ENCODE peak calls at places on chromosomes 2 and 18, in nine cellular contexts. One of them, this sample, is unnamed.

GRCh38 chr2:158828378-158829136 is 33.4 kb downstream of the DAPL1 start:
- DNase-seq in fibroblast of mammary gland: no peak
- DNase-seq in SK-MEL-5: no peak
- DNase-seq in stimulated activated naive B cell treated with anti-CD40 and anti-IgM and Interleukin-4, amounts not matched to agents 10 μg/mL and 1 μg/mL and 100 μg/mL, for 72 hours: no peak
- DNase-seq in prostate gland: peak; percentile 39
- DNase-seq in effector memory CD8-positive, alpha-beta T cell: no peak
- DNase-seq in stimulated activated CD4-positive, alpha-beta T cell treated with anti-CD3 and anti-CD28 coated beads, Interleukin-2, amount 100 ng/mL, for 24 hours: no peak
- DNase-seq in T-helper 9 cell: no peak
- DNase-seq in AML-193: no peak
- DNase-seq in this sample: no peak

GRCh38 chr18:59646946-59647307 is 50.3 kb downstream of the CCBE1 start:
- DNase-seq in T-helper 9 cell: no peak
- DNase-seq in SK-MEL-5: no peak
- DNase-seq in effector memory CD8-positive, alpha-beta T cell: no peak
- DNase-seq in prostate gland: no peak
- DNase-seq in fibroblast of mammary gland: no peak
- DNase-seq in stimulated activated CD4-positive, alpha-beta T cell treated with anti-CD3 and anti-CD28 coated beads, Interleukin-2, amount 100 ng/mL, for 24 hours: no peak
- DNase-seq in AML-193: no peak
- DNase-seq in stimulated activated naive B cell treated with anti-CD40 and anti-IgM and Interleukin-4, amounts not matched to agents 10 μg/mL and 1 μg/mL and 100 μg/mL, for 72 hours: no peak
- DNase-seq in this sample: no peak

GRCh38 chr2:40401896-40402295 is 50.0 kb downstream of the SLC8A1 start:
- DNase-seq in stimulated activated naive B cell treated with anti-CD40 and anti-IgM and Interleukin-4, amounts not matched to agents 10 μg/mL and 1 μg/mL and 100 μg/mL, for 72 hours: no peak
- DNase-seq in effector memory CD8-positive, alpha-beta T cell: no peak
- DNase-seq in AML-193: no peak
- DNase-seq in prostate gland: no peak
- DNase-seq in stimulated activated CD4-positive, alpha-beta T cell treated with anti-CD3 and anti-CD28 coated beads, Interleukin-2, amount 100 ng/mL, for 24 hours: no peak
- DNase-seq in fibroblast of mammary gland: peak; percentile 95
- DNase-seq in SK-MEL-5: no peak
- DNase-seq in T-helper 9 cell: no peak
- DNase-seq in this sample: peak; percentile 7

GRCh38 chr2:57937456-57937855 is 109.2 kb upstream of the VRK2 start:
- DNase-seq in fibroblast of mammary gland: no peak
- DNase-seq in effector memory CD8-positive, alpha-beta T cell: no peak
- DNase-seq in AML-193: no peak
- DNase-seq in stimulated activated naive B cell treated with anti-CD40 and anti-IgM and Interleukin-4, amounts not matched to agents 10 μg/mL and 1 μg/mL and 100 μg/mL, for 72 hours: no peak
- DNase-seq in T-helper 9 cell: no peak
- DNase-seq in SK-MEL-5: no peak
- DNase-seq in prostate gland: no peak
- DNase-seq in stimulated activated CD4-positive, alpha-beta T cell treated with anti-CD3 and anti-CD28 coated beads, Interleukin-2, amount 100 ng/mL, for 24 hours: no peak
- DNase-seq in this sample: no peak

GRCh38 chr2:197008229-197008628 is 81.7 kb upstream of the PGAP1 start:
- DNase-seq in T-helper 9 cell: no peak
- DNase-seq in stimulated activated CD4-positive, alpha-beta T cell treated with anti-CD3 and anti-CD28 coated beads, Interleukin-2, amount 100 ng/mL, for 24 hours: no peak
- DNase-seq in effector memory CD8-positive, alpha-beta T cell: no peak
- DNase-seq in AML-193: no peak
- DNase-seq in stimulated activated naive B cell treated with anti-CD40 and anti-IgM and Interleukin-4, amounts not matched to agents 10 μg/mL and 1 μg/mL and 100 μg/mL, for 72 hours: no peak
- DNase-seq in fibroblast of mammary gland: peak; percentile 63
- DNase-seq in prostate gland: no peak
- DNase-seq in SK-MEL-5: peak; percentile 22
- DNase-seq in this sample: no peak

GRCh38 chr2:150526827-150527226 is 39.4 kb upstream of the RND3 start:
- DNase-seq in prostate gland: peak; percentile 24
- DNase-seq in effector memory CD8-positive, alpha-beta T cell: no peak
- DNase-seq in T-helper 9 cell: no peak
- DNase-seq in fibroblast of mammary gland: peak; percentile 92
- DNase-seq in AML-193: no peak
- DNase-seq in SK-MEL-5: peak; percentile 48
- DNase-seq in stimulated activated naive B cell treated with anti-CD40 and anti-IgM and Interleukin-4, amounts not matched to agents 10 μg/mL and 1 μg/mL and 100 μg/mL, for 72 hours: no peak
- DNase-seq in stimulated activated CD4-positive, alpha-beta T cell treated with anti-CD3 and anti-CD28 coated beads, Interleukin-2, amount 100 ng/mL, for 24 hours: no peak
- DNase-seq in this sample: no peak

GRCh38 chr2:191488135-191488534 is 189.8 kb upstream of the NABP1 start:
- DNase-seq in stimulated activated CD4-positive, alpha-beta T cell treated with anti-CD3 and anti-CD28 coated beads, Interleukin-2, amount 100 ng/mL, for 24 hours: no peak
- DNase-seq in effector memory CD8-positive, alpha-beta T cell: no peak
- DNase-seq in stimulated activated naive B cell treated with anti-CD40 and anti-IgM and Interleukin-4, amounts not matched to agents 10 μg/mL and 1 μg/mL and 100 μg/mL, for 72 hours: no peak
- DNase-seq in SK-MEL-5: no peak
- DNase-seq in prostate gland: no peak
- DNase-seq in fibroblast of mammary gland: no peak
- DNase-seq in AML-193: no peak
- DNase-seq in T-helper 9 cell: no peak
- DNase-seq in this sample: no peak

GRCh38 chr2:119333833-119334232 is 32.8 kb downstream of the C2orf76 start:
- DNase-seq in fibroblast of mammary gland: no peak
- DNase-seq in effector memory CD8-positive, alpha-beta T cell: no peak
- DNase-seq in prostate gland: no peak
- DNase-seq in stimulated activated naive B cell treated with anti-CD40 and anti-IgM and Interleukin-4, amounts not matched to agents 10 μg/mL and 1 μg/mL and 100 μg/mL, for 72 hours: no peak
- DNase-seq in AML-193: no peak
- DNase-seq in SK-MEL-5: no peak
- DNase-seq in T-helper 9 cell: no peak
- DNase-seq in stimulated activated CD4-positive, alpha-beta T cell treated with anti-CD3 and anti-CD28 coated beads, Interleukin-2, amount 100 ng/mL, for 24 hours: no peak
- DNase-seq in this sample: no peak

GRCh38 chr18:53909668-53910067 is 314.8 kb downstream of the MBD2 start:
- DNase-seq in prostate gland: peak; percentile 5
- DNase-seq in AML-193: no peak
- DNase-seq in stimulated activated naive B cell treated with anti-CD40 and anti-IgM and Interleukin-4, amounts not matched to agents 10 μg/mL and 1 μg/mL and 100 μg/mL, for 72 hours: no peak
- DNase-seq in SK-MEL-5: peak; percentile 62
- DNase-seq in fibroblast of mammary gland: peak; percentile 59
- DNase-seq in T-helper 9 cell: no peak
- DNase-seq in stimulated activated CD4-positive, alpha-beta T cell treated with anti-CD3 and anti-CD28 coated beads, Interleukin-2, amount 100 ng/mL, for 24 hours: no peak
- DNase-seq in effector memory CD8-positive, alpha-beta T cell: no peak
- DNase-seq in this sample: peak; percentile 69

GRCh38 chr2:12169721-12170120 is 423.3 kb downstream of the LPIN1 start:
- DNase-seq in stimulated activated CD4-positive, alpha-beta T cell treated with anti-CD3 and anti-CD28 coated beads, Interleukin-2, amount 100 ng/mL, for 24 hours: peak; percentile 14
- DNase-seq in effector memory CD8-positive, alpha-beta T cell: no peak
- DNase-seq in AML-193: no peak
- DNase-seq in stimulated activated naive B cell treated with anti-CD40 and anti-IgM and Interleukin-4, amounts not matched to agents 10 μg/mL and 1 μg/mL and 100 μg/mL, for 72 hours: no peak
- DNase-seq in fibroblast of mammary gland: peak; percentile 32
- DNase-seq in SK-MEL-5: peak; percentile 100
- DNase-seq in prostate gland: no peak
- DNase-seq in T-helper 9 cell: no peak
- DNase-seq in this sample: no peak

GRCh38 chr2:66802877-66803276 is 368.0 kb downstream of the MEIS1 start:
- DNase-seq in stimulated activated naive B cell treated with anti-CD40 and anti-IgM and Interleukin-4, amounts not matched to agents 10 μg/mL and 1 μg/mL and 100 μg/mL, for 72 hours: no peak
- DNase-seq in stimulated activated CD4-positive, alpha-beta T cell treated with anti-CD3 and anti-CD28 coated beads, Interleukin-2, amount 100 ng/mL, for 24 hours: no peak
- DNase-seq in AML-193: no peak
- DNase-seq in prostate gland: no peak
- DNase-seq in fibroblast of mammary gland: no peak
- DNase-seq in effector memory CD8-positive, alpha-beta T cell: no peak
- DNase-seq in T-helper 9 cell: no peak
- DNase-seq in SK-MEL-5: peak; percentile 42
- DNase-seq in this sample: no peak

GRCh38 chr2:98870516-98871158 is 65.4 kb downstream of the CRACDL start:
- DNase-seq in SK-MEL-5: no peak
- DNase-seq in T-helper 9 cell: no peak
- DNase-seq in stimulated activated naive B cell treated with anti-CD40 and anti-IgM and Interleukin-4, amounts not matched to agents 10 μg/mL and 1 μg/mL and 100 μg/mL, for 72 hours: no peak
- DNase-seq in prostate gland: no peak
- DNase-seq in AML-193: no peak
- DNase-seq in stimulated activated CD4-positive, alpha-beta T cell treated with anti-CD3 and anti-CD28 coated beads, Interleukin-2, amount 100 ng/mL, for 24 hours: no peak
- DNase-seq in fibroblast of mammary gland: no peak
- DNase-seq in effector memory CD8-positive, alpha-beta T cell: no peak
- DNase-seq in this sample: no peak

GRCh38 chr2:219886615-219887014 is 259.2 kb downstream of the SLC4A3 start:
- DNase-seq in stimulated activated CD4-positive, alpha-beta T cell treated with anti-CD3 and anti-CD28 coated beads, Interleukin-2, amount 100 ng/mL, for 24 hours: no peak
- DNase-seq in T-helper 9 cell: no peak
- DNase-seq in prostate gland: no peak
- DNase-seq in AML-193: no peak
- DNase-seq in fibroblast of mammary gland: peak; percentile 8
- DNase-seq in SK-MEL-5: peak; percentile 74
- DNase-seq in effector memory CD8-positive, alpha-beta T cell: no peak
- DNase-seq in stimulated activated naive B cell treated with anti-CD40 and anti-IgM and Interleukin-4, amounts not matched to agents 10 μg/mL and 1 μg/mL and 100 μg/mL, for 72 hours: no peak
- DNase-seq in this sample: no peak

GRCh38 chr2:237718277-237718634 is 80.3 kb upstream of the RBM44 start:
- DNase-seq in T-helper 9 cell: no peak
- DNase-seq in fibroblast of mammary gland: no peak
- DNase-seq in stimulated activated CD4-positive, alpha-beta T cell treated with anti-CD3 and anti-CD28 coated beads, Interleukin-2, amount 100 ng/mL, for 24 hours: no peak
- DNase-seq in prostate gland: no peak
- DNase-seq in effector memory CD8-positive, alpha-beta T cell: no peak
- DNase-seq in stimulated activated naive B cell treated with anti-CD40 and anti-IgM and Interleukin-4, amounts not matched to agents 10 μg/mL and 1 μg/mL and 100 μg/mL, for 72 hours: no peak
- DNase-seq in AML-193: no peak
- DNase-seq in SK-MEL-5: no peak
- DNase-seq in this sample: no peak

GRCh38 chr2:72994282-72994990 is 77.1 kb downstream of the SFXN5 start:
- DNase-seq in T-helper 9 cell: no peak
- DNase-seq in fibroblast of mammary gland: no peak
- DNase-seq in stimulated activated naive B cell treated with anti-CD40 and anti-IgM and Interleukin-4, amounts not matched to agents 10 μg/mL and 1 μg/mL and 100 μg/mL, for 72 hours: no peak
- DNase-seq in stimulated activated CD4-positive, alpha-beta T cell treated with anti-CD3 and anti-CD28 coated beads, Interleukin-2, amount 100 ng/mL, for 24 hours: no peak
- DNase-seq in effector memory CD8-positive, alpha-beta T cell: no peak
- DNase-seq in prostate gland: no peak
- DNase-seq in AML-193: no peak
- DNase-seq in SK-MEL-5: no peak
- DNase-seq in this sample: no peak

GRCh38 chr2:186907897-186908296 is 58.9 kb upstream of the ZSWIM2 start:
- DNase-seq in prostate gland: no peak
- DNase-seq in effector memory CD8-positive, alpha-beta T cell: no peak
- DNase-seq in fibroblast of mammary gland: no peak
- DNase-seq in T-helper 9 cell: no peak
- DNase-seq in AML-193: no peak
- DNase-seq in SK-MEL-5: no peak
- DNase-seq in stimulated activated naive B cell treated with anti-CD40 and anti-IgM and Interleukin-4, amounts not matched to agents 10 μg/mL and 1 μg/mL and 100 μg/mL, for 72 hours: no peak
- DNase-seq in stimulated activated CD4-positive, alpha-beta T cell treated with anti-CD3 and anti-CD28 coated beads, Interleukin-2, amount 100 ng/mL, for 24 hours: no peak
- DNase-seq in this sample: no peak

GRCh38 chr18:10783941-10784340 is 258.1 kb downstream of the NAPG start:
- DNase-seq in stimulated activated naive B cell treated with anti-CD40 and anti-IgM and Interleukin-4, amounts not matched to agents 10 μg/mL and 1 μg/mL and 100 μg/mL, for 72 hours: no peak
- DNase-seq in AML-193: no peak
- DNase-seq in SK-MEL-5: peak; percentile 71
- DNase-seq in fibroblast of mammary gland: no peak
- DNase-seq in stimulated activated CD4-positive, alpha-beta T cell treated with anti-CD3 and anti-CD28 coated beads, Interleukin-2, amount 100 ng/mL, for 24 hours: no peak
- DNase-seq in effector memory CD8-positive, alpha-beta T cell: no peak
- DNase-seq in T-helper 9 cell: no peak
- DNase-seq in prostate gland: no peak
- DNase-seq in this sample: no peak

GRCh38 chr18:12233378-12233777 is 20.8 kb upstream of the CIDEA start:
- DNase-seq in AML-193: no peak
- DNase-seq in stimulated activated naive B cell treated with anti-CD40 and anti-IgM and Interleukin-4, amounts not matched to agents 10 μg/mL and 1 μg/mL and 100 μg/mL, for 72 hours: no peak
- DNase-seq in fibroblast of mammary gland: no peak
- DNase-seq in prostate gland: no peak
- DNase-seq in T-helper 9 cell: no peak
- DNase-seq in stimulated activated CD4-positive, alpha-beta T cell treated with anti-CD3 and anti-CD28 coated beads, Interleukin-2, amount 100 ng/mL, for 24 hours: no peak
- DNase-seq in effector memory CD8-positive, alpha-beta T cell: no peak
- DNase-seq in SK-MEL-5: no peak
- DNase-seq in this sample: no peak